ENCODE peak calls at places on chromosomes 6 and 20, in five cellular contexts. One of them, this sample, is unnamed.

GRCh38 chr6:56708810-56709597 is 66.3 kb upstream of the DST start:
- DNase-seq in HepG2: peak
- DNase-seq in SK-N-SH: peak
- DNase-seq in HCT116: peak
- DNase-seq in K562: peak
- DNase-seq in this sample: no peak

GRCh38 chr6:110720066-110720465 is 95.2 kb downstream of the CDK19 start:
- DNase-seq in HepG2: no peak
- DNase-seq in SK-N-SH: no peak
- DNase-seq in HCT116: no peak
- DNase-seq in K562: no peak
- DNase-seq in this sample: no peak

GRCh38 chr20:39849664-39850063 is 839.4 kb downstream of the MAFB start:
- DNase-seq in HepG2: no peak
- DNase-seq in SK-N-SH: peak
- DNase-seq in HCT116: no peak
- DNase-seq in K562: no peak
- DNase-seq in this sample: no peak

GRCh38 chr6:37141291-37142046 is 28.5 kb upstream of the PIM1 start:
- DNase-seq in HepG2: no peak
- DNase-seq in SK-N-SH: no peak
- DNase-seq in HCT116: no peak
- DNase-seq in K562: no peak
- DNase-seq in this sample: no peak

GRCh38 chr6:157113389-157113788 is 209.9 kb downstream of the TMEM242 start:
- DNase-seq in HepG2: no peak
- DNase-seq in SK-N-SH: no peak
- DNase-seq in HCT116: no peak
- DNase-seq in K562: peak
- DNase-seq in this sample: no peak

GRCh38 chr6:75374913-75375530 is 90.4 kb upstream of the TMEM30A start:
- DNase-seq in HepG2: no peak
- DNase-seq in SK-N-SH: no peak
- DNase-seq in HCT116: no peak
- DNase-seq in K562: no peak
- DNase-seq in this sample: no peak

GRCh38 chr6:15358579-15359327 is 112.9 kb downstream of the JARID2 start:
- DNase-seq in HepG2: no peak
- DNase-seq in SK-N-SH: no peak
- DNase-seq in HCT116: no peak
- DNase-seq in K562: no peak
- DNase-seq in this sample: no peak

GRCh38 chr6:157952751-157953479 is 28.7 kb upstream of the SYNJ2 start:
- DNase-seq in HepG2: peak
- DNase-seq in SK-N-SH: no peak
- DNase-seq in HCT116: no peak
- DNase-seq in K562: no peak
- DNase-seq in this sample: no peak

GRCh38 chr6:146590492-146590891 is 8.3 kb upstream of the ADGB start:
- DNase-seq in HepG2: no peak
- DNase-seq in SK-N-SH: no peak
- DNase-seq in HCT116: no peak
- DNase-seq in K562: no peak
- DNase-seq in this sample: no peak

GRCh38 chr6:82143041-82143481 is 104.5 kb downstream of the IBTK start:
- DNase-seq in HepG2: no peak
- DNase-seq in SK-N-SH: no peak
- DNase-seq in HCT116: no peak
- DNase-seq in K562: no peak
- DNase-seq in this sample: no peak

GRCh38 chr6:30930506-30930905 is 1.5 kb downstream of the SFTA2 start:
- DNase-seq in HepG2: no peak
- DNase-seq in SK-N-SH: no peak
- DNase-seq in HCT116: no peak
- DNase-seq in K562: no peak
- DNase-seq in this sample: no peak

GRCh38 chr6:96237656-96238347 is 222.0 kb downstream of the FUT9 start:
- DNase-seq in HepG2: no peak
- DNase-seq in SK-N-SH: no peak
- DNase-seq in HCT116: no peak
- DNase-seq in K562: no peak
- DNase-seq in this sample: no peak

GRCh38 chr6:40185486-40185885 is 251.2 kb upstream of the MOCS1 start:
- DNase-seq in HepG2: no peak
- DNase-seq in SK-N-SH: no peak
- DNase-seq in HCT116: no peak
- DNase-seq in K562: no peak
- DNase-seq in this sample: no peak

GRCh38 chr6:105319331-105319730 is 83.6 kb downstream of the PREP start:
- DNase-seq in HepG2: no peak
- DNase-seq in SK-N-SH: no peak
- DNase-seq in HCT116: no peak
- DNase-seq in K562: no peak
- DNase-seq in this sample: no peak

GRCh38 chr20:6855074-6855473 is 87.6 kb downstream of the BMP2 start:
- DNase-seq in HepG2: no peak
- DNase-seq in SK-N-SH: no peak
- DNase-seq in HCT116: no peak
- DNase-seq in K562: no peak
- DNase-seq in this sample: no peak

GRCh38 chr20:5001174-5002076 is at the start of gene SLC23A2:
- DNase-seq in HepG2: no peak
- DNase-seq in SK-N-SH: peak
- DNase-seq in HCT116: no peak
- DNase-seq in K562: peak
- DNase-seq in this sample: no peak

GRCh38 chr6:53500095-53500494 is 44.8 kb downstream of the GCLC start:
- DNase-seq in HepG2: no peak
- DNase-seq in SK-N-SH: no peak
- DNase-seq in HCT116: no peak
- DNase-seq in K562: no peak
- DNase-seq in this sample: no peak

GRCh38 chr6:123759472-123759871 is 44.2 kb upstream of the NKAIN2 start:
- DNase-seq in HepG2: no peak
- DNase-seq in SK-N-SH: no peak
- DNase-seq in HCT116: no peak
- DNase-seq in K562: no peak
- DNase-seq in this sample: no peak

GRCh38 chr20:46963758-46964181 is 69.1 kb downstream of the EYA2 start:
- DNase-seq in HepG2: no peak
- DNase-seq in SK-N-SH: no peak
- DNase-seq in HCT116: no peak
- DNase-seq in K562: no peak
- DNase-seq in this sample: no peak

GRCh38 chr20:62258499-62259293 is 20.4 kb downstream of the OSBPL2 start:
- DNase-seq in HepG2: no peak
- DNase-seq in SK-N-SH: no peak
- DNase-seq in HCT116: no peak
- DNase-seq in K562: no peak
- DNase-seq in this sample: no peak

GRCh38 chr6:118693562-118693961 is 42.2 kb upstream of the CEP85L start:
- DNase-seq in HepG2: no peak
- DNase-seq in SK-N-SH: no peak
- DNase-seq in HCT116: no peak
- DNase-seq in K562: no peak
- DNase-seq in this sample: no peak

GRCh38 chr20:7967199-7967844 is 27.1 kb upstream of the HAO1 start:
- DNase-seq in HepG2: no peak
- DNase-seq in SK-N-SH: no peak
- DNase-seq in HCT116: no peak
- DNase-seq in K562: no peak
- DNase-seq in this sample: no peak

GRCh38 chr6:139635401-139636130 is 261.1 kb upstream of the CITED2 start:
- DNase-seq in HepG2: no peak
- DNase-seq in SK-N-SH: no peak
- DNase-seq in HCT116: no peak
- DNase-seq in K562: no peak
- DNase-seq in this sample: no peak

DNA sequence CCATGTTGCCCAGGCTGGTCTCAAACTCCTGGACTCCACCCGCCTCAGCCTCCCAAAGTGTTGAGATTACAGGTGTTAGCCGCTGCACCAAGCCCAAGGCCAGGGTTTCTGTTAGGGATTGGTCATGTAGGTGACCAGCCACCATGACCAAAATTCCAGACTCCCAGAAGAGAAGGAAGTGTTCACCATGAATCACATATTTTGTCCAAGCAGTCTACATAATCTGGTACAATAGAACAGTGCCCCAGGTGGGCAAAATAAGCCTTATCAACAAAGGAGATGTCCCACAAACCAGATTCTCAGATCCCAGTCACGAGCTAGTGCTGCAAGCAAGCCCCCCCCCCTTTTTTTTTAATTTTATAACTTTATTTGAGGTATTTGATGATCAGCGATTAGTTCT is 20.0 kb downstream of the ZNF341 start:
- DNase-seq in HepG2: no peak
- DNase-seq in SK-N-SH: no peak
- DNase-seq in HCT116: no peak
- DNase-seq in K562: no peak
- DNase-seq in this sample: no peak
- TF ChIP-seq CTCF in HepG2: no peak
- TF ChIP-seq CTCF in SK-N-SH: no peak
- TF ChIP-seq CTCF in HCT116: peak
- TF ChIP-seq CTCF in K562: no peak
- TF ChIP-seq CTCF in this sample: no peak

GRCh38 chr20:42113236-42113635 is 495.1 kb upstream of the CHD6 start:
- DNase-seq in HepG2: no peak
- DNase-seq in SK-N-SH: no peak
- DNase-seq in HCT116: no peak
- DNase-seq in K562: no peak
- DNase-seq in this sample: no peak
- TF ChIP-seq SIN3A in HepG2: no peak
- TF ChIP-seq SIN3A in SK-N-SH: no peak
- TF ChIP-seq SIN3A in HCT116: no peak
- TF ChIP-seq SIN3A in K562: no peak
- TF ChIP-seq SIN3A in this sample: no peak

GRCh38 chr6:90222008-90222407 is 74.6 kb downstream of the BACH2 start:
- DNase-seq in HepG2: no peak
- DNase-seq in SK-N-SH: no peak
- DNase-seq in HCT116: no peak
- DNase-seq in K562: no peak
- DNase-seq in this sample: no peak
- H3K4me3 ChIP-seq in HepG2: no peak
- H3K4me3 ChIP-seq in SK-N-SH: no peak
- H3K4me3 ChIP-seq in HCT116: no peak
- H3K4me3 ChIP-seq in K562: no peak
- H3K4me3 ChIP-seq in this sample: no peak

GRCh38 chr20:38446441-38447209 is 11.5 kb upstream of the SNHG17 start:
- DNase-seq in HepG2: peak
- DNase-seq in SK-N-SH: peak
- DNase-seq in HCT116: peak
- DNase-seq in K562: peak
- DNase-seq in this sample: peak

GRCh38 chr20:38447251-38447661 is 12.1 kb upstream of the SNHG17 start:
- DNase-seq in HepG2: no peak
- DNase-seq in SK-N-SH: peak
- DNase-seq in HCT116: no peak
- DNase-seq in K562: no peak
- DNase-seq in this sample: no peak

GRCh38 chr20:38445901-38446425 is 10.8 kb upstream of the SNHG17 start:
- DNase-seq in HepG2: no peak
- DNase-seq in SK-N-SH: no peak
- DNase-seq in HCT116: no peak
- DNase-seq in K562: no peak
- DNase-seq in this sample: no peak

GRCh38 chr20:38449046-38449445 is 13.9 kb upstream of the SNHG17 start:
- DNase-seq in HepG2: no peak
- DNase-seq in SK-N-SH: no peak
- DNase-seq in HCT116: no peak
- DNase-seq in K562: no peak
- DNase-seq in this sample: no peak

DNA sequence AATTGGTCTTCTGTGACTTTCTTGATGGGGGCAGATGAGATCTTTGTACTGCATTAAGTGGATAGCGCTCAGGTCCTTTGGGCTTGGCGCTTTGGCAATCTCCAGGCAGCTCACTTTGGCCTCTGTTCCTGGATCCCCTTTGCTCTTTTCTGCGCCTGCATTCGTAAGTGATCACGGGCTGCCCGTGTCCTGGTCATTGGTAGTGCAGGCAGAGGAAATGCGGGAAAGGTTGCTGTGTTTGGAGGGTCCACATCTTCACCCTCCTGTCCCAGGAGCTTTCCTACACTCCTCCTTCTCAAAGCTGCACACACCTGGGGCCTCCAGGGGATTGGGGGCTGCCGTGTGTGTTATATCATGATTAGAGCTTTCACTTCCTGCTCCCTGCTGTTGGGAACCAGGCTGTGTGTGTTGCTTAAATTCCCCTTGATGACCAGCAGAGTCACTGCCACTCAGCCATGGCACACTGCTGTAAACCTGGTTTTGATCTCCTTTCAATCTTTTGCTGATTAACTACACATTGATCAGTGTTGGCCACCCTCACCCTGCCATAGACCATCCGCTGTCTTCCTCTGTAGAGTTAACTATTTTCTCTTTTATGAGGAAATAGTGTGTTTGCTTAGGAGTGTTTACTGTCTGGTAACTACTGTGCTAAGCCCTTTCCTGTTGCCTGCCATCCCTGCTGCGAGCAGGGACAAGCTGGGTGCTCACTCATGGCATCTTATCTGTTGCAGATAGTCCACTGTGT is 13.0 kb upstream of the SNHG17 start:
- DNase-seq in HepG2: peak
- DNase-seq in SK-N-SH: no peak
- DNase-seq in HCT116: no peak
- DNase-seq in K562: no peak
- DNase-seq in this sample: no peak
- TF ChIP-seq CTCF in HepG2: peak
- TF ChIP-seq CTCF in SK-N-SH: no peak
- TF ChIP-seq CTCF in HCT116: no peak
- TF ChIP-seq CTCF in K562: no peak
- TF ChIP-seq CTCF in this sample: no peak

This sample was measured in Panc1.